ENCODE peak calls at places on chromosomes 1 and 21, in seven cellular contexts. P, L, X, S, I, U and Q are unnamed samples.

GRCh38 chr21:46286668-46286982 is 483 bp downstream of the YBEY start:
- DNase-seq in X (no peak), P (no peak), U (no peak), S (no peak), I (no peak), L (no peak), Q (no peak)

GRCh38 chr1:222970040-222970439 is 155.2 kb downstream of the DISP1 start:
- DNase-seq in L (no peak), U (no peak), I (no peak), X (no peak), S (no peak), P (no peak), Q (no peak)

GRCh38 chr1:153922076-153922837 is 515 bp downstream of the GATAD2B start:
- DNase-seq in X (peak; percentile 41), I (no peak), L (no peak), U (peak; percentile 68), P (peak; percentile 88), S (no peak), Q (no peak)

GRCh38 chr1:68083686-68084085 is 33.3 kb upstream of the DIRAS3 start:
- DNase-seq in P (no peak), I (no peak), S (no peak), X (no peak), L (no peak), U (no peak), Q (no peak)

GRCh38 chr1:76433528-76433927 is 359.0 kb downstream of the ST6GALNAC3 start:
- DNase-seq in U (no peak), X (no peak), P (no peak), I (no peak), S (no peak), L (no peak), Q (no peak)

GRCh38 chr21:32137266-32137665 is 141.6 kb downstream of the MIS18A start:
- DNase-seq in U (no peak), P (no peak), X (no peak), S (no peak), I (no peak), L (no peak), Q (no peak)

GRCh38 chr1:230270940-230271325 is 155.2 kb downstream of the PGBD5 start:
- DNase-seq in I (peak; percentile 75), L (no peak), U (peak; percentile 24), P (no peak), X (no peak), S (no peak), Q (no peak)

GRCh38 chr1:8818325-8818775 is 910 bp upstream of the RERE start:
- DNase-seq in P (no peak), S (peak; percentile 73), X (peak; percentile 56), U (no peak), L (peak; percentile 64), I (no peak), Q (peak; percentile 52)

GRCh38 chr1:119582801-119583200 is 65.3 kb downstream of the ZNF697 start:
- DNase-seq in L (peak; percentile 55), S (peak; percentile 50), U (peak; percentile 59), X (peak; percentile 61), I (no peak), P (peak; percentile 32), Q (no peak)

GRCh38 chr1:100265562-100265930 is 470 bp upstream of the RTCA start:
- DNase-seq in X (no peak), P (no peak), I (no peak), U (no peak), S (no peak), L (no peak), Q (no peak)

GRCh38 chr21:37550618-37551405 is 184.2 kb downstream of the DYRK1A start:
- DNase-seq in X (no peak), L (no peak), U (no peak), I (no peak), S (no peak), P (no peak), Q (peak; percentile 50)

GRCh38 chr1:234691567-234691966 is 81.6 kb upstream of the IRF2BP2 start:
- DNase-seq in I (no peak), L (no peak), S (no peak), P (peak; percentile 13), U (no peak), X (no peak), Q (no peak)

GRCh38 chr1:44035726-44036408 is 4.6 kb upstream of the SLC6A9 start:
- DNase-seq in P (no peak), X (peak; percentile 56), S (no peak), I (no peak), L (peak; percentile 73), U (no peak), Q (no peak)

GRCh38 chr1:90114521-90115141 is 119.7 kb downstream of the ZNF326 start:
- DNase-seq in P (peak; percentile 51), I (no peak), L (no peak), X (no peak), U (no peak), S (peak; percentile 22), Q (no peak)

GRCh38 chr1:87402192-87403046 is 73.7 kb downstream of the LMO4 start:
- DNase-seq in X (no peak), I (no peak), L (no peak), P (no peak), U (no peak), S (peak; percentile 36), Q (no peak)

GRCh38 chr1:35544976-35545375 is 12.2 kb downstream of the KIAA0319L start:
- DNase-seq in P (peak; percentile 64), L (peak; percentile 83), X (peak; percentile 46), I (no peak), U (no peak), S (peak; percentile 48), Q (no peak)

GRCh38 chr1:106798991-106799390 is 257.5 kb upstream of the PRMT6 start:
- DNase-seq in P (no peak), L (no peak), U (no peak), S (no peak), I (no peak), X (no peak), Q (no peak)

GRCh38 chr1:117001254-117001927 is at the start of gene CD101:
- DNase-seq in X (no peak), I (no peak), P (no peak), U (no peak), L (no peak), S (no peak), Q (no peak)

GRCh38 chr1:93007941-93008577 is 46.8 kb upstream of the DIPK1A start:
- DNase-seq in I (no peak), X (no peak), S (no peak), P (no peak), L (no peak), U (no peak), Q (no peak)

GRCh38 chr1:214002060-214002459 is 14.3 kb downstream of the PROX1 start:
- DNase-seq in S (no peak), U (no peak), X (no peak), I (no peak), P (no peak), L (no peak), Q (no peak)

GRCh38 chr1:206883160-206883559 is 14.1 kb upstream of the IL24 start:
- DNase-seq in I (no peak), X (no peak), L (no peak), S (no peak), P (no peak), U (no peak), Q (no peak)

GRCh38 chr1:206880310-206880709 is 14.9 kb downstream of the IL20 start:
- DNase-seq in L (no peak), S (no peak), X (no peak), U (no peak), I (no peak), P (no peak), Q (no peak)

GRCh38 chr1:206875752-206876380 is 10.4 kb downstream of the IL20 start:
- DNase-seq in X (no peak), U (no peak), L (no peak), S (no peak), P (no peak), I (no peak), Q (no peak)

GRCh38 chr1:206882555-206882954 is 14.7 kb upstream of the IL24 start:
- DNase-seq in U (no peak), X (no peak), P (no peak), L (no peak), I (no peak), S (no peak), Q (no peak)

GRCh38 chr1:206878456-206878855 is 13.0 kb downstream of the IL20 start:
- DNase-seq in X (no peak), I (no peak), S (no peak), P (peak; percentile 29), U (no peak), L (no peak), Q (no peak)
- H3K4me3 ChIP-seq in X (no peak overlapping the region), I (no peak overlapping the region), S (no peak overlapping the region), P (no peak overlapping the region), U (no peak overlapping the region), L (no peak overlapping the region), Q (no peak overlapping the region)

GRCh38 chr1:204885288-204885711 is 14.6 kb downstream of the NFASC start:
- DNase-seq in U (no peak), L (no peak), X (peak; percentile 68), P (no peak), I (no peak), S (peak; percentile 68), Q (no peak)
- H3K27ac ChIP-seq in U (peak overlapping the region; percentile 1), L (no peak overlapping the region), X (peak overlapping the region; percentile 72), P (no peak overlapping the region), I (peak overlapping the region; percentile 62), S (peak overlapping the region; percentile 81), Q (no peak overlapping the region)

GRCh38 chr1:118160825-118161224 is 24.2 kb downstream of the SPAG17 start:
- DNase-seq in U (no peak), L (no peak), I (no peak), P (no peak), X (no peak), S (no peak), Q (no peak)
- H3K4me1 ChIP-seq in U (no peaks in the 10 kb centered on the region), L (no peaks in the 10 kb centered on the region), I (no peaks in the 10 kb centered on the region), P (no peaks in the 10 kb centered on the region), X (no peaks in the 10 kb centered on the region), S (no peaks in the 10 kb centered on the region), Q (no peaks in the 10 kb centered on the region)

GRCh38 chr1:31238612-31238985 is 1.1 kb downstream of the NKAIN1 start:
- DNase-seq in S (no peak), X (no peak), U (no peak), L (no peak), I (no peak), P (no peak), Q (no peak)
- H3K4me3 ChIP-seq in S (no peak overlapping the region), X (no peak overlapping the region), U (no peak overlapping the region), L (no peak overlapping the region), I (no peak overlapping the region), P (no peak overlapping the region), Q (no peak overlapping the region)

GRCh38 chr1:186780081-186780480 is 48.7 kb upstream of the PLA2G4A start:
- DNase-seq in P (no peak), I (no peak), U (no peak), X (no peak), L (no peak), S (no peak), Q (no peak)
- H3K27ac ChIP-seq in P (no peak overlapping the region), I (no peak overlapping the region), U (no peak overlapping the region), X (no peak overlapping the region), L (no peak overlapping the region), S (no peak overlapping the region), Q (no peak overlapping the region)

DNA sequence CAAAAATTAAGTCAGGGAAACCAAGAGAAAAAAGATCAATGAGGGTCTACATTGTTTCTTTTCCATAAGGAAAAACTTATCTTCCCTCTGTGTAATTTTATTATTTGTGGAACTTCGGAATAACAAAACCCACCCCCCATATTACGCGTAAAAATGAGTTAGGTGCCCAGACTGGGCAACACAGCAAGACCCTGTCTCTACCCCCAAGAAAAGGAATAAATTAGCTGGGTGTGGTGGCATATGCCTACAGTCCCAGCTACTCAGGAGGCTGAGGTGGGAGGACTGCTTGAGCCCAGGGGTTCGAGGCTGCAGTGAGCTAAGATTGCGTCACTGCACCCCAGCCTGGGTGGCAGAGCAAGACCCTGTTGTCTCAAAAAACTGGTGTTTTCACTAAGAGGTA is 20.4 kb downstream of the PSMB4 start:
- DNase-seq in P (no peak), I (no peak), S (no peak), X (no peak), L (no peak), U (no peak), Q (no peak)
- H3K4me1 ChIP-seq in P (no peaks in the 10 kb centered on the region), I (peaks cover under 1% of the 10 kb centered on the region), S (no peaks in the 10 kb centered on the region), X (no peaks in the 10 kb centered on the region), L (no peaks in the 10 kb centered on the region), U (no peaks in the 10 kb centered on the region), Q (no peaks in the 10 kb centered on the region)